ENCODE peak calls at places on chromosomes 13 and 19, in nine cellular contexts. S is tibial artery; V is NCI-H1105; E is NCI-H460; X is T-helper 9 cell; U is NCI-H524; B is Panc1; O is stimulated activated CD4-positive, alpha-beta T cell treated with anti-CD3 and anti-CD28 coated beads, Interleukin-15, amount 100 ng/mL, for 1 hour; A is thoracic aorta. W is an unnamed sample.

GRCh38 chr19:2540646-2541454 is 64.9 kb downstream of the GADD45B start:
- DNase-seq in U (no peak), X (no peak), B (no peak), S (peak), A (peak), V (no peak), E (peak), O (no peak), W (no peak)

GRCh38 chr13:80988752-80989151 is 647.8 kb upstream of the SPRY2 start:
- DNase-seq in S (no peak), E (no peak), V (no peak), O (no peak), A (no peak), U (no peak), X (no peak), B (no peak), W (no peak)

GRCh38 chr19:41939861-41940442 is 11.7 kb upstream of the ERFL start:
- DNase-seq in V (peak), B (no peak), U (no peak), O (no peak), S (no peak), A (no peak), X (peak), E (no peak), W (no peak)

GRCh38 chr13:27783111-27783510 is 9.2 kb upstream of the GSX1 start:
- DNase-seq in O (no peak), B (no peak), A (no peak), S (no peak), X (no peak), U (no peak), E (no peak), V (no peak), W (no peak)

GRCh38 chr19:6125571-6125989 is 9.9 kb upstream of the ACSBG2 start:
- DNase-seq in O (peak), X (peak), V (peak), B (peak), S (peak), U (peak), A (no peak), E (peak), W (peak)

GRCh38 chr19:32418155-32418554 is 12.6 kb downstream of the DPY19L3 start:
- DNase-seq in S (no peak), B (no peak), O (no peak), U (no peak), X (no peak), A (no peak), E (no peak), V (no peak), W (no peak)

GRCh38 chr13:39283062-39283461 is 244.8 kb downstream of the NHLRC3 start:
- DNase-seq in S (no peak), X (no peak), E (no peak), V (no peak), A (no peak), U (no peak), B (no peak), O (no peak), W (no peak)

GRCh38 chr19:18415177-18415867 is 3.9 kb upstream of the SSBP4 start:
- DNase-seq in S (peak), X (no peak), B (no peak), U (no peak), A (no peak), V (peak), E (no peak), O (no peak), W (no peak)

GRCh38 chr13:101289764-101290163 is 126.5 kb downstream of the NALCN start:
- DNase-seq in B (no peak), S (no peak), U (peak), O (no peak), E (no peak), A (no peak), X (no peak), V (peak), W (no peak)

GRCh38 chr19:18817574-18817973 is 14.2 kb upstream of the UPF1 start:
- DNase-seq in E (no peak), O (no peak), X (no peak), A (no peak), V (no peak), U (no peak), B (no peak), S (no peak), W (no peak)

GRCh38 chr13:99124695-99125334 is 75.8 kb upstream of the UBAC2 start:
- DNase-seq in S (no peak), B (peak), U (no peak), X (peak), O (no peak), V (no peak), A (no peak), E (peak), W (no peak)

GRCh38 chr13:95641291-95641811 is 3.2 kb downstream of the DZIP1 start:
- DNase-seq in V (peak), U (no peak), E (no peak), S (no peak), O (no peak), B (no peak), A (no peak), X (no peak), W (no peak)

GRCh38 chr19:51002101-51002532 is 713 bp upstream of the KLK8 start:
- DNase-seq in U (no peak), B (no peak), X (no peak), E (no peak), A (no peak), S (no peak), V (no peak), O (no peak), W (no peak)

GRCh38 chr13:27170521-27171243 is 929 bp downstream of the USP12 start:
- DNase-seq in V (no peak), X (peak), E (no peak), B (no peak), A (no peak), S (peak), O (peak), U (peak), W (no peak)

GRCh38 chr19:48578891-48579290 is 26.9 kb downstream of the SULT2B1 start:
- DNase-seq in S (no peak), A (no peak), E (no peak), X (no peak), V (no peak), B (no peak), U (no peak), O (no peak), W (no peak)

GRCh38 chr19:10191347-10191746 is 3.4 kb downstream of the DNMT1 start:
- DNase-seq in B (no peak), V (no peak), S (peak), A (no peak), X (no peak), U (no peak), O (no peak), E (no peak), W (no peak)

GRCh38 chr19:10699650-10700335 is 1.4 kb upstream of the QTRT1 start:
- DNase-seq in A (no peak), X (peak), B (no peak), U (peak), E (peak), S (no peak), O (peak), V (no peak), W (peak)

GRCh38 chr19:50568321-50569022 is at the start of gene LRRC4B:
- DNase-seq in E (no peak), O (no peak), X (no peak), B (no peak), A (no peak), S (no peak), U (no peak), V (peak), W (no peak)

GRCh38 chr19:46413262-46414031 is at the start of gene CCDC8:
- DNase-seq in S (peak), A (no peak), O (no peak), V (peak), U (peak), B (no peak), E (no peak), X (no peak), W (no peak)

GRCh38 chr13:80011448-80012212 is 329.3 kb downstream of the SPRY2 start:
- DNase-seq in A (no peak), V (no peak), E (no peak), S (no peak), B (no peak), X (no peak), O (no peak), U (no peak), W (no peak)

GRCh38 chr13:31115616-31116015 is 46.1 kb downstream of the HSPH1 start:
- DNase-seq in X (no peak), A (no peak), V (no peak), E (no peak), B (no peak), U (no peak), S (no peak), O (no peak), W (no peak)

GRCh38 chr13:30421093-30422055 is 919 bp upstream of the UBE2L5 start:
- DNase-seq in X (peak), U (peak), E (peak), S (peak), B (no peak), A (peak), V (peak), O (no peak), W (peak)

GRCh38 chr13:89029062-89029461 is 1357.9 kb downstream of the SLITRK5 start:
- DNase-seq in E (no peak), X (no peak), V (no peak), O (no peak), B (no peak), U (no peak), S (no peak), A (no peak), W (no peak)

GRCh38 chr19:32881766-32882165 is 12.2 kb upstream of the SLC7A9 start:
- DNase-seq in U (no peak), B (no peak), S (no peak), A (no peak), O (no peak), V (no peak), X (no peak), E (no peak), W (no peak)

GRCh38 chr13:99403458-99403971 is 96.3 kb upstream of the GPR183 start:
- DNase-seq in U (no peak), B (no peak), V (no peak), E (no peak), O (no peak), S (no peak), A (no peak), X (no peak), W (no peak)

GRCh38 chr13:25872871-25873607 is 178.8 kb downstream of the SHISA2 start:
- DNase-seq in V (no peak), X (no peak), A (no peak), S (no peak), U (no peak), E (no peak), B (no peak), O (no peak), W (no peak)

GRCh38 chr13:72229067-72229466 is 362.1 kb upstream of the DACH1 start:
- DNase-seq in E (no peak), V (no peak), O (no peak), A (no peak), S (no peak), X (no peak), U (no peak), B (no peak), W (no peak)

GRCh38 chr19:18476507-18477041 is 38.6 kb upstream of the ISYNA1 start:
- DNase-seq in A (no peak), B (no peak), O (no peak), V (no peak), X (no peak), S (no peak), E (no peak), U (no peak), W (no peak)

GRCh38 chr13:76892488-76892887 is 6.3 kb upstream of the KCTD12 start:
- DNase-seq in A (no peak), X (no peak), O (no peak), U (no peak), V (no peak), B (no peak), E (no peak), S (no peak), W (no peak)

GRCh38 chr13:101298517-101298916 is 117.8 kb downstream of the NALCN start:
- DNase-seq in V (no peak), A (no peak), X (no peak), E (no peak), U (no peak), O (no peak), B (no peak), S (no peak), W (no peak)

GRCh38 chr13:62293081-62293480 is 877.4 kb upstream of the PCDH20 start:
- DNase-seq in V (no peak), E (peak), U (no peak), S (no peak), X (no peak), B (no peak), A (no peak), O (no peak), W (no peak)

GRCh38 chr19:3186377-3186688 is 603 bp downstream of the NCLN start:
- DNase-seq in S (no peak), X (no peak), E (no peak), A (no peak), V (no peak), U (no peak), O (no peak), B (no peak), W (no peak)

GRCh38 chr13:103403814-103404213 is 337.6 kb upstream of the SLC10A2 start:
- DNase-seq in E (no peak), S (no peak), A (no peak), B (no peak), U (no peak), X (no peak), O (no peak), V (no peak), W (no peak)

GRCh38 chr19:11151181-11151580 is 4.4 kb downstream of the SPC24 start:
- DNase-seq in A (no peak), V (no peak), U (no peak), E (no peak), B (no peak), X (no peak), O (no peak), S (peak), W (no peak)

GRCh38 chr13:79918620-79919019 is 422.3 kb downstream of the SPRY2 start:
- DNase-seq in A (no peak), O (no peak), U (no peak), X (no peak), V (no peak), E (no peak), S (no peak), B (no peak), W (no peak)

GRCh38 chr13:40470665-40471064 is 195.8 kb downstream of the FOXO1 start:
- DNase-seq in B (no peak), O (no peak), S (peak), U (no peak), A (peak), E (no peak), V (no peak), X (no peak), W (no peak)

GRCh38 chr19:38062959-38063786 is 156.2 kb downstream of the SIPA1L3 start:
- DNase-seq in V (no peak), E (no peak), B (no peak), A (no peak), S (no peak), U (peak), X (no peak), O (no peak), W (no peak)

GRCh38 chr19:49847731-49848696 is 2.9 kb upstream of the PTOV1 start:
- DNase-seq in V (no peak), O (no peak), A (no peak), E (no peak), S (no peak), B (no peak), U (no peak), X (no peak), W (no peak)

GRCh38 chr19:40646564-40647254 is 43.7 kb downstream of the NUMBL start:
- DNase-seq in A (no peak), V (no peak), S (no peak), O (no peak), U (no peak), X (no peak), B (no peak), E (no peak), W (no peak)

W was measured in T-cell.